ENCODE peak calls at places on chromosomes 6 and 20, in ten cellular contexts. F is body of pancreas; X is lower lobe of right lung; U is fibroblast of lung; L is IMR-90; B is heart left ventricle; O is pancreas; Q is RWPE2; S is mesenchymal stem cell; G is CD8-positive, alpha-beta memory T cell. M is an unnamed sample. For H3K9me3, the result is how much of the 10 kb centered on the place peaks cover.

GRCh38 chr20:17992224-17992637 is 23.4 kb downstream of the MGME1 start:
- DNase-seq in F (no peak), X (no peak), U (no peak), L (no peak), B (no peak), O (no peak), Q (no peak), S (no peak), G (no peak), M (no peak)

GRCh38 chr6:166757226-166758135 is 130.4 kb upstream of the RPS6KA2 start:
- DNase-seq in F (peak), X (no peak), U (peak), L (peak), B (no peak), O (no peak), Q (no peak), S (peak), G (no peak), M (no peak)

GRCh38 chr6:144343736-144344428 is 58.7 kb downstream of the UTRN start:
- DNase-seq in F (peak), X (no peak), U (no peak), L (no peak), B (peak), O (no peak), Q (no peak), S (no peak), G (peak), M (peak)

GRCh38 chr20:45944151-45944964 is 9.9 kb downstream of the PCIF1 start:
- DNase-seq in F (no peak), X (no peak), U (peak), L (no peak), B (no peak), O (no peak), Q (no peak), S (peak), G (no peak), M (no peak)

GRCh38 chr20:2088904-2089303 is 12.7 kb upstream of the STK35 start:
- DNase-seq in F (no peak), X (no peak), U (no peak), L (no peak), B (no peak), O (no peak), Q (no peak), S (no peak), G (no peak), M (no peak)

GRCh38 chr6:163438940-163439335 is 24.4 kb downstream of the QKI start:
- DNase-seq in F (peak), X (peak), U (peak), L (no peak), B (peak), O (peak), Q (no peak), S (peak), G (peak), M (peak)

GRCh38 chr6:75546401-75546800 is 52.8 kb upstream of the FILIP1 start:
- DNase-seq in F (no peak), X (no peak), U (no peak), L (peak), B (no peak), O (no peak), Q (no peak), S (peak), G (no peak), M (peak)

GRCh38 chr20:13142143-13142542 is 78.9 kb upstream of the ISM1 start:
- DNase-seq in F (no peak), X (no peak), U (peak), L (no peak), B (no peak), O (no peak), Q (no peak), S (no peak), G (no peak), M (no peak)

GRCh38 chr6:45986746-45987274 is 28.9 kb downstream of the CLIC5 start:
- DNase-seq in F (no peak), X (no peak), U (no peak), L (no peak), B (peak), O (no peak), Q (no peak), S (peak), G (no peak), M (no peak)

GRCh38 chr6:106476326-106477105 is 116.0 kb downstream of the CRYBG1 start:
- DNase-seq in F (no peak), X (no peak), U (peak), L (peak), B (no peak), O (no peak), Q (no peak), S (peak), G (no peak), M (no peak)

GRCh38 chr20:3545401-3545925 is 74.6 kb downstream of the ATRN start:
- DNase-seq in F (no peak), X (no peak), U (peak), L (no peak), B (no peak), O (no peak), Q (no peak), S (no peak), G (no peak), M (no peak)

GRCh38 chr6:156552849-156553248 is 224.3 kb upstream of the ARID1B start:
- DNase-seq in F (no peak), X (no peak), U (no peak), L (no peak), B (no peak), O (no peak), Q (no peak), S (no peak), G (no peak), M (no peak)

GRCh38 chr6:150788135-150788534 is 77.4 kb upstream of the MTHFD1L start:
- DNase-seq in F (no peak), X (no peak), U (no peak), L (no peak), B (no peak), O (no peak), Q (no peak), S (no peak), G (no peak), M (no peak)

GRCh38 chr6:101527467-101527866 is 134.0 kb downstream of the GRIK2 start:
- DNase-seq in F (no peak), X (no peak), U (no peak), L (no peak), B (no peak), O (no peak), Q (no peak), S (no peak), G (no peak), M (no peak)

GRCh38 chr6:14964486-14964885 is 281.4 kb upstream of the JARID2 start:
- DNase-seq in F (no peak), X (no peak), U (no peak), L (no peak), B (no peak), O (no peak), Q (no peak), S (no peak), G (no peak), M (no peak)

GRCh38 chr6:127489248-127489647 is 29.9 kb downstream of the MTCL3 start:
- DNase-seq in F (no peak), X (no peak), U (no peak), L (no peak), B (no peak), O (no peak), Q (no peak), S (no peak), G (no peak), M (no peak)

GRCh38 chr6:474454-475185 is 83.1 kb downstream of the IRF4 start:
- DNase-seq in F (peak), X (no peak), U (no peak), L (no peak), B (no peak), O (no peak), Q (no peak), S (no peak), G (peak), M (no peak)

GRCh38 chr6:37663016-37663810 is 34.5 kb downstream of the MDGA1 start:
- DNase-seq in F (no peak), X (no peak), U (peak), L (peak), B (no peak), O (no peak), Q (no peak), S (peak), G (no peak), M (no peak)

GRCh38 chr20:32764000-32764960 is 2.1 kb downstream of the DNMT3B start:
- DNase-seq in F (no peak), X (no peak), U (no peak), L (no peak), B (no peak), O (no peak), Q (no peak), S (no peak), G (no peak), M (no peak)

GRCh38 chr20:33963756-33964155 is 30.0 kb upstream of the RALY start:
- DNase-seq in F (no peak), X (no peak), U (no peak), L (no peak), B (no peak), O (no peak), Q (peak), S (no peak), G (no peak), M (no peak)

GRCh38 chr20:46652699-46653098 is 1.4 kb upstream of the SLC13A3 start:
- DNase-seq in F (no peak), X (no peak), U (peak), L (peak), B (no peak), O (no peak), Q (no peak), S (no peak), G (no peak), M (no peak)

GRCh38 chr6:4644962-4645361 is 131.2 kb upstream of the CDYL start:
- DNase-seq in F (no peak), X (no peak), U (no peak), L (peak), B (no peak), O (no peak), Q (no peak), S (no peak), G (no peak), M (no peak)

GRCh38 chr6:25436760-25437159 is 157.6 kb downstream of the CARMIL1 start:
- DNase-seq in F (no peak), X (no peak), U (no peak), L (no peak), B (no peak), O (no peak), Q (no peak), S (no peak), G (no peak), M (no peak)

GRCh38 chr6:170166511-170167122 is 124.3 kb downstream of the DLL1 start:
- DNase-seq in F (no peak), X (no peak), U (no peak), L (no peak), B (no peak), O (no peak), Q (no peak), S (no peak), G (no peak), M (no peak)

GRCh38 chr6:41750374-41750773 is 3.2 kb upstream of the PGC start:
- DNase-seq in F (no peak), X (no peak), U (no peak), L (no peak), B (no peak), O (no peak), Q (no peak), S (no peak), G (no peak), M (no peak)

GRCh38 chr6:41748102-41748477 is 893 bp upstream of the PGC start:
- DNase-seq in F (no peak), X (no peak), U (no peak), L (no peak), B (no peak), O (no peak), Q (no peak), S (no peak), G (no peak), M (no peak)

GRCh38 chr6:41746068-41746467 is 1.1 kb downstream of the PGC start:
- DNase-seq in F (no peak), X (peak), U (no peak), L (no peak), B (no peak), O (no peak), Q (no peak), S (no peak), G (no peak), M (no peak)

GRCh38 chr6:41747256-41748101 is at the start of gene PGC:
- DNase-seq in F (no peak), X (peak), U (no peak), L (no peak), B (no peak), O (no peak), Q (no peak), S (no peak), G (no peak), M (no peak)

GRCh38 chr6:41748542-41748941 is 1.3 kb upstream of the PGC start:
- DNase-seq in F (no peak), X (no peak), U (no peak), L (peak), B (no peak), O (no peak), Q (no peak), S (no peak), G (no peak), M (no peak)
- H3K27ac ChIP-seq in F (no peak), X (peak), U (no peak), L (no peak), B (no peak), O (no peak), Q (no peak), S (no peak), G (no peak), M (no peak)

DNA sequence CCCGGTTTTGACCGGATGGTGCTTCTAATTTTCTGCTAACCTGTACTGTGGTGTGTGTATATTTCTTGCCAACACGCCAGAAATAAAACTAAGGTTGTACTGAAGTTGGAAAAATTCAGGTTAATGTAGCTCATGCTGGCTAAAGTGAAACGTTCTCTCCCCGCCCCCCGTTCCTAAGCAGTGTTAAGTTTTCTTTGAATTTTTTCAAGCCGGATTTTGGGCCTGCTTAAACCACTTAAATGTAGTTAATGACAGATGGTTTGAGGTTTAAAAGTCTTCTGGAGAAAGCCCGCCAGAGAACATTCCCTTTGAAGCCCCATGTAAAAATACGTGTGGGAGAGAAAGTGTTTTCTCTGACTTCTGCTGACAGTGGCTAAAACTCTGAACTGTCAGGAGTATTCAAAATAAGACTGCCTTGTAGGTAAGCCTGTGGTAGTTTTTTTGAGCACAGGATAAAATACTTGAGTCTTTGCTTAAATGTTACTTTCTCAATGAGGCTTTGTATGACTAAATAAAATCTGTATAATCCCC is 101.4 kb downstream of the OR2B2 start:
- DNase-seq in F (no peak), X (no peak), U (no peak), L (no peak), B (no peak), O (no peak), Q (no peak), S (peak), G (no peak), M (no peak)
- H3K4me3 ChIP-seq in F (no peak), X (peak), U (peak), L (peak), B (no peak), O (no peak), Q (peak), S (no peak), G (peak), M (peak)

DNA sequence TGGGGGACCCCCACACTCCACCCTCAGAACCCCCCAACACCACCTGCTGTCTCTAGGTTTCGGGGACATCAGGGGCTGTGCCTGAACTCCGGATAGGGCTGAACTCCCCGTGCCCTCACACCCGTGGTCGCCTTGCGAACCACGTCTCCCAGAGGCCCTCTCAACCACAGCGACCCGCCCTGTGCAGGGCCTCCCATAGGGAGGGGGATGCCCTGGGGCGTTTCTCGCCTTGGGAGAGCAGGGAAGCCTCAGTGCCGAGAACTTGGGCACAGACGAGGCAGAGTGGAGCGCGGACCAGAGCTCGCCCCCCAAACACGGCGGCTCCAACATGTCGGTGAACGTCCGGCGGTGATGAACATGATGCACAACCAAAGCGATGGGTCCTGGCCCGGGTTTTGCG is 6.7 kb downstream of the FRMD1 start:
- DNase-seq in F (no peak), X (no peak), U (no peak), L (no peak), B (no peak), O (no peak), Q (no peak), S (no peak), G (no peak), M (no peak)
- H3K9me3 ChIP-seq in F (under half), X (under half), U (under half), L (under half), B (under half), O (under half), Q (under half), S (under half), G (under half), M (under half)

GRCh38 chr20:41142241-41142640 is 4.9 kb downstream of the PLCG1 start:
- DNase-seq in F (no peak), X (no peak), U (no peak), L (no peak), B (no peak), O (no peak), Q (no peak), S (no peak), G (no peak), M (no peak)
- H3K27ac ChIP-seq in F (peak), X (peak), U (no peak), L (no peak), B (peak), O (no peak), Q (no peak), S (no peak), G (peak), M (no peak)

DNA sequence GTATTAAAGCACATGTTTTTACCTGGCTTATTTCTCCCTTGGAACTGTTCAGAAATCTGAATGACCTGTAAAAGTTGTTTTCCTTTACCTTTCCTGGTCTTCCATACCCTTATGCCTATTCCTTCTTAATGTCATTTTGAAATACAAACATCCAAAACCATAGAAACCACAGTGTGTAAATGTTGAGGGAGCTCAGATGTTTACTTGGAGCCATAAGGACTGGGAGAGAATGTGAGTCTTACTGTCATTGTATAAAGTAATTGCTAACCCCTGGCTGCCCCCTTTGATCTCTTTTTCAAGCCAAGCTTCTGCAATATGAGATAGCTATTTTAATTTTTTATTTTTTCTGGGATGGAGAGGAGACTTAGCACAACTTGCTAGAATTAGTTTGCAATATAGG is 124.3 kb upstream of the AKIRIN2 start:
- DNase-seq in F (no peak), X (no peak), U (no peak), L (peak), B (no peak), O (no peak), Q (no peak), S (peak), G (no peak), M (no peak)
- H3K4me3 ChIP-seq in F (no peak), X (no peak), U (no peak), L (no peak), B (no peak), O (no peak), Q (no peak), S (no peak), G (no peak), M (no peak)

GRCh38 chr6:112253505-112253841 is 894 bp downstream of the LAMA4 start:
- DNase-seq in F (peak), X (no peak), U (no peak), L (no peak), B (peak), O (no peak), Q (no peak), S (peak), G (no peak), M (no peak)
- H3K9me3 ChIP-seq in F (under half), X (under half), U (under half), L (under half), B (under half), O (under half), Q (under half), S (under half), G (under half), M (under half)

GRCh38 chr20:53921443-53921973 is 148.9 kb downstream of the BCAS1 start:
- DNase-seq in F (no peak), X (no peak), U (no peak), L (no peak), B (no peak), O (no peak), Q (no peak), S (no peak), G (no peak), M (no peak)
- H3K27ac ChIP-seq in F (no peak), X (no peak), U (no peak), L (no peak), B (no peak), O (no peak), Q (no peak), S (no peak), G (no peak), M (peak)

M was measured in A673.